ENCODE peak calls at places on chromosomes 7 and 10, in nine cellular contexts. V, F, I, E, U, L, Y, A and T are unnamed samples.

GRCh38 chr7:107035446-107035845 is 9.1 kb upstream of the PRKAR2B start:
- DNase-seq in L (no peak), I (peak), Y (no peak), E (peak), V (no peak), A (peak), F (no peak), U (no peak), T (no peak)

GRCh38 chr7:4791738-4792536 is 16.5 kb downstream of the AP5Z1 start:
- DNase-seq in U (no peak), E (peak), I (peak), A (no peak), L (peak), V (peak), Y (peak), F (peak), T (peak)

GRCh38 chr7:55054252-55054651 is 35.4 kb downstream of the EGFR start:
- DNase-seq in E (no peak), L (peak), F (no peak), I (no peak), Y (no peak), V (no peak), A (no peak), U (no peak), T (no peak)

GRCh38 chr10:13728898-13729535 is 142.3 kb downstream of the PRPF18 start:
- DNase-seq in L (no peak), I (no peak), A (no peak), F (no peak), V (no peak), Y (no peak), U (peak), E (no peak), T (no peak)

GRCh38 chr10:73809061-73809818 is 2.2 kb downstream of the NDST2 start:
- DNase-seq in E (no peak), U (no peak), V (no peak), I (no peak), A (no peak), Y (no peak), L (no peak), F (no peak), T (no peak)

GRCh38 chr10:60208676-60209269 is 180.9 kb downstream of the ANK3 start:
- DNase-seq in V (no peak), A (peak), F (no peak), Y (no peak), E (peak), I (peak), L (no peak), U (no peak), T (no peak)

GRCh38 chr7:137989127-137989526 is 12.8 kb downstream of the CREB3L2 start:
- DNase-seq in A (no peak), F (no peak), Y (no peak), E (peak), V (no peak), L (no peak), U (no peak), I (no peak), T (no peak)

GRCh38 chr10:443459-443858 is 246.0 kb downstream of the DIP2C start:
- DNase-seq in U (no peak), F (no peak), Y (no peak), L (no peak), A (no peak), V (no peak), I (no peak), E (no peak), T (no peak)

GRCh38 chr7:75892634-75893272 is 13.9 kb downstream of the RHBDD2 start:
- DNase-seq in F (no peak), U (peak), E (peak), L (peak), A (peak), V (no peak), Y (peak), I (no peak), T (no peak)

GRCh38 chr7:50092579-50093411 is at the start of gene ZPBP:
- DNase-seq in F (peak), E (peak), U (no peak), A (peak), Y (peak), V (no peak), I (peak), L (peak), T (no peak)

GRCh38 chr7:68186072-68186471 is 1189.4 kb downstream of the TYW1 start:
- DNase-seq in A (no peak), L (no peak), F (no peak), I (no peak), U (no peak), V (no peak), E (no peak), Y (no peak), T (no peak)

GRCh38 chr7:52273685-52274610 is 761.5 kb upstream of the POM121L12 start:
- DNase-seq in U (no peak), E (no peak), I (no peak), Y (peak), V (no peak), L (no peak), A (no peak), F (no peak), T (no peak)

GRCh38 chr7:70417061-70417655 is 714.8 kb upstream of the GALNT17 start:
- DNase-seq in I (no peak), V (peak), Y (no peak), F (no peak), E (no peak), A (no peak), L (no peak), U (no peak), T (no peak)

GRCh38 chr10:130499541-130499940 is 363.4 kb downstream of the GLRX3 start:
- DNase-seq in L (no peak), V (no peak), I (no peak), F (no peak), E (no peak), Y (no peak), A (no peak), U (no peak), T (no peak)

GRCh38 chr7:455110-455928 is 64.3 kb downstream of the PDGFA start:
- DNase-seq in V (no peak), A (no peak), E (no peak), I (no peak), F (peak), U (peak), L (peak), Y (peak), T (peak)

GRCh38 chr7:105876964-105877601 is 684 bp upstream of the ATXN7L1 start:
- DNase-seq in E (peak), I (peak), Y (peak), V (peak), F (peak), U (peak), L (peak), A (peak), T (peak)

GRCh38 chr7:48710995-48711394 is 213.4 kb upstream of the CDC14C start:
- DNase-seq in Y (no peak), L (no peak), F (no peak), I (no peak), V (no peak), A (no peak), U (no peak), E (no peak), T (no peak)

GRCh38 chr10:28939352-28940157 is 262.2 kb downstream of the BAMBI start:
- DNase-seq in F (no peak), I (peak), Y (peak), L (peak), A (no peak), E (peak), V (no peak), U (peak), T (peak)

DNA sequence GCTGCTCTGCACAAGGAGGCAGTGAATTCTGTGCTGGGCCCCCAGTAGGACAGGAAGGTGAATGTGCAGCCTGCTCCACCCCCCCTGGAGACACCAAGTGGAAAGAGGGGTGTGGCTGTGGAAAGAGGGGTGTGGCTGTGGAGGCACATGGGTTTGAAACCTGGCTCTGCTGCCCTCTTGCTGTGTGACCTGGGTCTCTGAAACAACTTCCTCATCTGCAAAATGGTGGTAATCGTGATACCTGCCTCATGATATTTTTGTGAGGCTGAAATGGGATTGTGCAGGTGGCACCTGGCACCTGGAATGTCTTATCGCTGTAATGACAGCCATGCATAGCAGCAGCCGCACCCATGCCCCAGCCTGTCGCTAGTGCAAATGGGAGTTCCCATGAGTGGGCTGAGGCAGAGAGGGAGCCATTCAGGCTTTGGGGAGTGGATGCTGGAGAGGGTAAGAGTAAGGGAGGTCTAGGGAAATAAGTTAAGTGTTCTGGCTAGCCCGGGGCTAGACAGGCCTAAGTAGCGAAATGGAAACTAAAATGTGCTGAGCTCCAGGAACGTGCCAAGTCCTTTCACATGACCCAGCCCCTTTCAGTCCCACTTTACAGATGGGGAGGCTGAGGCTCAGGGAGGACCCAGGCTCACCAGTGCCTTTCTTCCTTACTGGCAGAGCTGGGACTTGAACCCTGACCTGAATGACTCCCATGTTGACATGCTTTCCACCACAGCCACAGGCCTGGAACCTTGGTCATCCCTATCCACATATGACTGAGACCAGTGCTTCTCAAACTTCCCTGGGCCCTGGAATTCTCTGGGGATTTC is 35.0 kb downstream of the C10orf105 start:
- DNase-seq in E (peak), L (no peak), F (no peak), Y (no peak), V (no peak), U (no peak), I (no peak), A (no peak), T (no peak)
- TF ChIP-seq CTCF in E (peak), L (no peak), F (no peak), Y (no peak), V (no peak), U (no peak), I (no peak), A (peak), T (no peak)

GRCh38 chr10:52567247-52567580 is 205.4 kb downstream of the MBL2 start:
- DNase-seq in U (no peak), V (no peak), L (no peak), I (no peak), E (no peak), A (no peak), Y (no peak), F (no peak), T (no peak)
- TF ChIP-seq CTCF in U (peak), V (no peak), L (no peak), I (no peak), E (no peak), A (no peak), Y (no peak), F (no peak), T (peak)

DNA sequence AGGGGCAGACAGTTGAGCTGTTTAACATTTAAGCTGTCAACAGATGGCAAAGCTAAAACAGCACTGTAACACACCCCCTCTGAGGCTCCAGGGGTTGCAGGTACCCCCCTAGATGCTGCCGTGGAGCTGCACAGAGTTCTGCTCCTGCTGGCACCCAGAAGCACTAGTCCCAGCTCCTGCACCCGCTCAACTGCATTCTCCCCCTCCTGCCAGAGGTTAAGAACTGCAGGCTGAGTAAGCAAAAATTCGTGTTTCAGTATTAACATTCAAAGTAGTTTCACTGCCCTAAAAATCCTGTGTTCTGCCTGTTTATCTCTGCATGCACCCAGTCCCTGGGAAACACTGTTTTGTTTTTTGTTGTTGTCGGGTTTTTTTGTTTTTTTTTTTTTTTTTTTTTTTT is 790.8 kb upstream of the KCND2 start:
- DNase-seq in Y (no peak), L (no peak), E (peak), I (peak), U (peak), V (no peak), A (peak), F (peak), T (peak)
- TF ChIP-seq CTCF in Y (no peak), L (no peak), E (peak), I (peak), U (peak), V (no peak), A (peak), F (no peak), T (no peak)

GRCh38 chr10:44980309-44981171 is 1.9 kb upstream of the DEPP1 start:
- DNase-seq in I (no peak), Y (no peak), U (no peak), V (no peak), L (no peak), A (peak), E (no peak), F (peak), T (no peak)

GRCh38 chr10:44978213-44978569 is 418 bp downstream of the DEPP1 start:
- DNase-seq in V (no peak), U (no peak), E (no peak), A (no peak), F (peak), L (no peak), Y (no peak), I (no peak), T (no peak)

GRCh38 chr10:44979281-44980181 is 922 bp upstream of the DEPP1 start:
- DNase-seq in E (no peak), A (peak), I (no peak), U (no peak), F (peak), Y (no peak), V (no peak), L (no peak), T (no peak)

GRCh38 chr10:44977287-44978212 is 1.1 kb downstream of the DEPP1 start:
- DNase-seq in Y (no peak), U (no peak), V (no peak), A (no peak), I (no peak), E (peak), L (no peak), F (peak), T (no peak)

DNA sequence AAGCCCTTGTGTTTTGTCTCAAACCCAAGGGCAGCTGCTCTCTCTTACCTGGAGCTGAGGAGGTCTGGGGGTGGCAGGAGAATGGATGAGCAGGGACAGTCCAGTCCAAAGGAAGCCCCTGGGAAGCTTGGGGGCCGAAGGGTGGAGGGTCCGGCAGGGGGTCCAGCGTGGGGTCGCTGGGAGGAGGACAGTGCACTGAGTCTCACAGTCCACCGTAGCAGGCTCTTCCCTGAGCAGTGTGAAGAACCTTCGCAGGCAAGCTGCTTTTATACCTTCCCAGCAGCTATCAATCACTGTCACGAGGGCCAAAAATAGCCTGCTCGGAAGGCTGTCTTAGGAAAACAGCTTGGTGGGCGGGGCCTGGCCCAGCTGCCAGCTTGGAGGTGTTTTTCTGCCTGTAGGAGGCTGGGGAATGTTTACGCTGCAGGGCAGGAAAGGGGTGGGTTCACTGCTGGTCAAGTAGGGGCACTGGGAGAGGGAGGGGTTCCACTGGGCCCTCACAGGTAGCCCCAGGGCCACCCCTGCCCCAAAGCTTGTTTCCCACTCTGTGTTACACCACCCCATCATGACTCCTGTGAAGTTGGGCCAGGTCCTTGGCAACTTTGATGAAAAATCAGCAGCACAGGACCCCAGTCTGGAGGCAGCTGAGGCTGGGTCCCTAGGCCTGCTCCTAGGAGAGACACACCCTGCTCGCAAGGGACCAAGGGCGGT is at the start of gene DEPP1:
- DNase-seq in E (peak), V (peak), F (peak), A (peak), U (peak), Y (peak), I (peak), L (peak), T (peak)
- TF ChIP-seq CTCF in E (peak), V (no peak), F (no peak), A (peak), U (peak), Y (no peak), I (no peak), L (peak), T (no peak)